ENCODE peak calls at places on chromosomes 7 and 10, in ten cellular contexts. One of them, this sample, is unnamed.

GRCh38 chr7:108348913-108349312 is 107.3 kb downstream of the NRCAM start:
- DNase-seq in glutamatergic neuron: no peak
- DNase-seq in GM10248: no peak
- DNase-seq in Right ventricle myocardium superior: no peak
- DNase-seq in ACHN: no peak
- DNase-seq in T-cell: no peak
- DNase-seq in neuronal stem cell: no peak
- DNase-seq in fibroblast of the conjunctiva: peak
- DNase-seq in activated T-cell treated with anti-CD3 and anti-CD28 coated beads, Interleukin-2, amount 50 U/mL, for 48 hours: no peak
- DNase-seq in AG09319: no peak
- DNase-seq in this sample: no peak

GRCh38 chr10:118925404-118925803 is 104.1 kb upstream of the NANOS1 start:
- DNase-seq in glutamatergic neuron: no peak
- DNase-seq in GM10248: no peak
- DNase-seq in Right ventricle myocardium superior: no peak
- DNase-seq in ACHN: no peak
- DNase-seq in T-cell: no peak
- DNase-seq in neuronal stem cell: no peak
- DNase-seq in fibroblast of the conjunctiva: no peak
- DNase-seq in activated T-cell treated with anti-CD3 and anti-CD28 coated beads, Interleukin-2, amount 50 U/mL, for 48 hours: no peak
- DNase-seq in AG09319: no peak
- DNase-seq in this sample: no peak

GRCh38 chr7:5086256-5086655 is 40.6 kb downstream of the RBAK start:
- DNase-seq in glutamatergic neuron: no peak
- DNase-seq in GM10248: no peak
- DNase-seq in Right ventricle myocardium superior: no peak
- DNase-seq in ACHN: no peak
- DNase-seq in T-cell: no peak
- DNase-seq in neuronal stem cell: no peak
- DNase-seq in fibroblast of the conjunctiva: no peak
- DNase-seq in activated T-cell treated with anti-CD3 and anti-CD28 coated beads, Interleukin-2, amount 50 U/mL, for 48 hours: no peak
- DNase-seq in AG09319: no peak
- DNase-seq in this sample: no peak

GRCh38 chr7:6460303-6460702 is 12.5 kb upstream of the DAGLB start:
- DNase-seq in glutamatergic neuron: no peak
- DNase-seq in GM10248: no peak
- DNase-seq in Right ventricle myocardium superior: no peak
- DNase-seq in ACHN: no peak
- DNase-seq in T-cell: no peak
- DNase-seq in neuronal stem cell: no peak
- DNase-seq in fibroblast of the conjunctiva: no peak
- DNase-seq in activated T-cell treated with anti-CD3 and anti-CD28 coated beads, Interleukin-2, amount 50 U/mL, for 48 hours: no peak
- DNase-seq in AG09319: no peak
- DNase-seq in this sample: no peak

GRCh38 chr10:16929067-16929466 is 111.8 kb upstream of the RSU1 start:
- DNase-seq in glutamatergic neuron: no peak
- DNase-seq in GM10248: no peak
- DNase-seq in Right ventricle myocardium superior: no peak
- DNase-seq in ACHN: no peak
- DNase-seq in T-cell: no peak
- DNase-seq in neuronal stem cell: no peak
- DNase-seq in fibroblast of the conjunctiva: no peak
- DNase-seq in activated T-cell treated with anti-CD3 and anti-CD28 coated beads, Interleukin-2, amount 50 U/mL, for 48 hours: no peak
- DNase-seq in AG09319: no peak
- DNase-seq in this sample: no peak

GRCh38 chr7:48426966-48427555 is 255.8 kb downstream of the ABCA13 start:
- DNase-seq in glutamatergic neuron: no peak
- DNase-seq in GM10248: no peak
- DNase-seq in Right ventricle myocardium superior: no peak
- DNase-seq in ACHN: peak
- DNase-seq in T-cell: no peak
- DNase-seq in neuronal stem cell: no peak
- DNase-seq in fibroblast of the conjunctiva: no peak
- DNase-seq in activated T-cell treated with anti-CD3 and anti-CD28 coated beads, Interleukin-2, amount 50 U/mL, for 48 hours: no peak
- DNase-seq in AG09319: no peak
- DNase-seq in this sample: no peak

GRCh38 chr10:87534173-87534858 is 29.6 kb downstream of the MINPP1 start:
- DNase-seq in glutamatergic neuron: no peak
- DNase-seq in GM10248: peak
- DNase-seq in Right ventricle myocardium superior: no peak
- DNase-seq in ACHN: no peak
- DNase-seq in T-cell: no peak
- DNase-seq in neuronal stem cell: no peak
- DNase-seq in fibroblast of the conjunctiva: no peak
- DNase-seq in activated T-cell treated with anti-CD3 and anti-CD28 coated beads, Interleukin-2, amount 50 U/mL, for 48 hours: no peak
- DNase-seq in AG09319: no peak
- DNase-seq in this sample: no peak

GRCh38 chr7:22779697-22780096 is 43.0 kb downstream of the TOMM7 start:
- DNase-seq in glutamatergic neuron: no peak
- DNase-seq in GM10248: no peak
- DNase-seq in Right ventricle myocardium superior: no peak
- DNase-seq in ACHN: no peak
- DNase-seq in T-cell: no peak
- DNase-seq in neuronal stem cell: no peak
- DNase-seq in fibroblast of the conjunctiva: no peak
- DNase-seq in activated T-cell treated with anti-CD3 and anti-CD28 coated beads, Interleukin-2, amount 50 U/mL, for 48 hours: no peak
- DNase-seq in AG09319: no peak
- DNase-seq in this sample: no peak

GRCh38 chr7:129925416-129926002 is 27.3 kb downstream of the UBE2H start:
- DNase-seq in glutamatergic neuron: no peak
- DNase-seq in GM10248: no peak
- DNase-seq in Right ventricle myocardium superior: no peak
- DNase-seq in ACHN: no peak
- DNase-seq in T-cell: no peak
- DNase-seq in neuronal stem cell: no peak
- DNase-seq in fibroblast of the conjunctiva: peak
- DNase-seq in activated T-cell treated with anti-CD3 and anti-CD28 coated beads, Interleukin-2, amount 50 U/mL, for 48 hours: no peak
- DNase-seq in AG09319: no peak
- DNase-seq in this sample: no peak

GRCh38 chr7:91543646-91544045 is 279.4 kb downstream of the FZD1 start:
- DNase-seq in glutamatergic neuron: no peak
- DNase-seq in GM10248: no peak
- DNase-seq in Right ventricle myocardium superior: no peak
- DNase-seq in ACHN: no peak
- DNase-seq in T-cell: no peak
- DNase-seq in neuronal stem cell: no peak
- DNase-seq in fibroblast of the conjunctiva: no peak
- DNase-seq in activated T-cell treated with anti-CD3 and anti-CD28 coated beads, Interleukin-2, amount 50 U/mL, for 48 hours: no peak
- DNase-seq in AG09319: no peak
- DNase-seq in this sample: no peak

GRCh38 chr7:7732566-7733290 is 14.3 kb upstream of the RPA3 start:
- DNase-seq in glutamatergic neuron: no peak
- DNase-seq in GM10248: no peak
- DNase-seq in Right ventricle myocardium superior: no peak
- DNase-seq in ACHN: no peak
- DNase-seq in T-cell: no peak
- DNase-seq in neuronal stem cell: peak
- DNase-seq in fibroblast of the conjunctiva: peak
- DNase-seq in activated T-cell treated with anti-CD3 and anti-CD28 coated beads, Interleukin-2, amount 50 U/mL, for 48 hours: no peak
- DNase-seq in AG09319: peak
- DNase-seq in this sample: peak

GRCh38 chr10:101780818-101781654 is 2.2 kb downstream of the NPM3 start:
- DNase-seq in glutamatergic neuron: peak
- DNase-seq in GM10248: peak
- DNase-seq in Right ventricle myocardium superior: peak
- DNase-seq in ACHN: peak
- DNase-seq in T-cell: peak
- DNase-seq in neuronal stem cell: peak
- DNase-seq in fibroblast of the conjunctiva: peak
- DNase-seq in activated T-cell treated with anti-CD3 and anti-CD28 coated beads, Interleukin-2, amount 50 U/mL, for 48 hours: peak
- DNase-seq in AG09319: peak
- DNase-seq in this sample: peak

GRCh38 chr10:78304091-78305045 is 270.7 kb downstream of the RPS24 start:
- DNase-seq in glutamatergic neuron: no peak
- DNase-seq in GM10248: no peak
- DNase-seq in Right ventricle myocardium superior: no peak
- DNase-seq in ACHN: no peak
- DNase-seq in T-cell: no peak
- DNase-seq in neuronal stem cell: no peak
- DNase-seq in fibroblast of the conjunctiva: no peak
- DNase-seq in activated T-cell treated with anti-CD3 and anti-CD28 coated beads, Interleukin-2, amount 50 U/mL, for 48 hours: no peak
- DNase-seq in AG09319: no peak
- DNase-seq in this sample: no peak

GRCh38 chr7:129530881-129531391 is 28.6 kb downstream of the SMKR1 start:
- DNase-seq in glutamatergic neuron: no peak
- DNase-seq in GM10248: no peak
- DNase-seq in Right ventricle myocardium superior: no peak
- DNase-seq in ACHN: peak
- DNase-seq in T-cell: no peak
- DNase-seq in neuronal stem cell: no peak
- DNase-seq in fibroblast of the conjunctiva: no peak
- DNase-seq in activated T-cell treated with anti-CD3 and anti-CD28 coated beads, Interleukin-2, amount 50 U/mL, for 48 hours: peak
- DNase-seq in AG09319: no peak
- DNase-seq in this sample: no peak

GRCh38 chr10:101485681-101486554 is 102.1 kb downstream of the POLL start:
- DNase-seq in glutamatergic neuron: peak
- DNase-seq in GM10248: no peak
- DNase-seq in Right ventricle myocardium superior: no peak
- DNase-seq in ACHN: no peak
- DNase-seq in T-cell: no peak
- DNase-seq in neuronal stem cell: peak
- DNase-seq in fibroblast of the conjunctiva: no peak
- DNase-seq in activated T-cell treated with anti-CD3 and anti-CD28 coated beads, Interleukin-2, amount 50 U/mL, for 48 hours: no peak
- DNase-seq in AG09319: no peak
- DNase-seq in this sample: peak

GRCh38 chr10:133378251-133379096 is 588 bp upstream of the PAOX start:
- DNase-seq in glutamatergic neuron: peak
- DNase-seq in GM10248: peak
- DNase-seq in Right ventricle myocardium superior: peak
- DNase-seq in ACHN: peak
- DNase-seq in T-cell: peak
- DNase-seq in neuronal stem cell: peak
- DNase-seq in fibroblast of the conjunctiva: no peak
- DNase-seq in activated T-cell treated with anti-CD3 and anti-CD28 coated beads, Interleukin-2, amount 50 U/mL, for 48 hours: peak
- DNase-seq in AG09319: no peak
- DNase-seq in this sample: peak

GRCh38 chr10:129966831-129967578 is 2.9 kb upstream of the EBF3 start:
- DNase-seq in glutamatergic neuron: peak
- DNase-seq in GM10248: no peak
- DNase-seq in Right ventricle myocardium superior: no peak
- DNase-seq in ACHN: no peak
- DNase-seq in T-cell: no peak
- DNase-seq in neuronal stem cell: peak
- DNase-seq in fibroblast of the conjunctiva: no peak
- DNase-seq in activated T-cell treated with anti-CD3 and anti-CD28 coated beads, Interleukin-2, amount 50 U/mL, for 48 hours: no peak
- DNase-seq in AG09319: no peak
- DNase-seq in this sample: no peak

GRCh38 chr10:70928140-70928539 is 39.8 kb upstream of the PCBD1 start:
- DNase-seq in glutamatergic neuron: no peak
- DNase-seq in GM10248: no peak
- DNase-seq in Right ventricle myocardium superior: no peak
- DNase-seq in ACHN: no peak
- DNase-seq in T-cell: no peak
- DNase-seq in neuronal stem cell: no peak
- DNase-seq in fibroblast of the conjunctiva: no peak
- DNase-seq in activated T-cell treated with anti-CD3 and anti-CD28 coated beads, Interleukin-2, amount 50 U/mL, for 48 hours: no peak
- DNase-seq in AG09319: no peak
- DNase-seq in this sample: no peak

GRCh38 chr7:105015631-105015965 is 1.6 kb downstream of the KMT2E start:
- DNase-seq in glutamatergic neuron: peak
- DNase-seq in GM10248: no peak
- DNase-seq in Right ventricle myocardium superior: peak
- DNase-seq in ACHN: peak
- DNase-seq in T-cell: peak
- DNase-seq in neuronal stem cell: no peak
- DNase-seq in fibroblast of the conjunctiva: no peak
- DNase-seq in activated T-cell treated with anti-CD3 and anti-CD28 coated beads, Interleukin-2, amount 50 U/mL, for 48 hours: no peak
- DNase-seq in AG09319: no peak
- DNase-seq in this sample: peak

GRCh38 chr10:37495415-37495814 is 362.0 kb downstream of the ZNF248 start:
- DNase-seq in glutamatergic neuron: no peak
- DNase-seq in GM10248: no peak
- DNase-seq in Right ventricle myocardium superior: no peak
- DNase-seq in ACHN: peak
- DNase-seq in T-cell: no peak
- DNase-seq in neuronal stem cell: no peak
- DNase-seq in fibroblast of the conjunctiva: no peak
- DNase-seq in activated T-cell treated with anti-CD3 and anti-CD28 coated beads, Interleukin-2, amount 50 U/mL, for 48 hours: no peak
- DNase-seq in AG09319: no peak
- DNase-seq in this sample: no peak

GRCh38 chr7:142130282-142130681 is 18.8 kb downstream of the MGAM2 start:
- DNase-seq in glutamatergic neuron: no peak
- DNase-seq in GM10248: no peak
- DNase-seq in Right ventricle myocardium superior: no peak
- DNase-seq in ACHN: peak
- DNase-seq in T-cell: no peak
- DNase-seq in neuronal stem cell: no peak
- DNase-seq in fibroblast of the conjunctiva: no peak
- DNase-seq in activated T-cell treated with anti-CD3 and anti-CD28 coated beads, Interleukin-2, amount 50 U/mL, for 48 hours: no peak
- DNase-seq in AG09319: no peak
- DNase-seq in this sample: no peak

GRCh38 chr7:64872809-64873500 is 30.1 kb upstream of the ZNF273 start:
- DNase-seq in glutamatergic neuron: no peak
- DNase-seq in GM10248: no peak
- DNase-seq in Right ventricle myocardium superior: no peak
- DNase-seq in ACHN: no peak
- DNase-seq in T-cell: no peak
- DNase-seq in neuronal stem cell: no peak
- DNase-seq in fibroblast of the conjunctiva: no peak
- DNase-seq in activated T-cell treated with anti-CD3 and anti-CD28 coated beads, Interleukin-2, amount 50 U/mL, for 48 hours: no peak
- DNase-seq in AG09319: no peak
- DNase-seq in this sample: no peak

GRCh38 chr10:6537704-6538103 is 42.4 kb downstream of the PRKCQ start:
- DNase-seq in glutamatergic neuron: no peak
- DNase-seq in GM10248: no peak
- DNase-seq in Right ventricle myocardium superior: peak
- DNase-seq in ACHN: no peak
- DNase-seq in T-cell: no peak
- DNase-seq in neuronal stem cell: no peak
- DNase-seq in fibroblast of the conjunctiva: no peak
- DNase-seq in activated T-cell treated with anti-CD3 and anti-CD28 coated beads, Interleukin-2, amount 50 U/mL, for 48 hours: no peak
- DNase-seq in AG09319: no peak
- DNase-seq in this sample: no peak

GRCh38 chr7:90587766-90588165 is 8.4 kb upstream of the CDK14 start:
- DNase-seq in glutamatergic neuron: no peak
- DNase-seq in GM10248: no peak
- DNase-seq in Right ventricle myocardium superior: no peak
- DNase-seq in ACHN: no peak
- DNase-seq in T-cell: no peak
- DNase-seq in neuronal stem cell: no peak
- DNase-seq in fibroblast of the conjunctiva: no peak
- DNase-seq in activated T-cell treated with anti-CD3 and anti-CD28 coated beads, Interleukin-2, amount 50 U/mL, for 48 hours: no peak
- DNase-seq in AG09319: no peak
- DNase-seq in this sample: no peak

GRCh38 chr7:70607281-70607680 is 524.7 kb upstream of the GALNT17 start:
- DNase-seq in glutamatergic neuron: no peak
- DNase-seq in GM10248: no peak
- DNase-seq in Right ventricle myocardium superior: no peak
- DNase-seq in ACHN: no peak
- DNase-seq in T-cell: no peak
- DNase-seq in neuronal stem cell: no peak
- DNase-seq in fibroblast of the conjunctiva: no peak
- DNase-seq in activated T-cell treated with anti-CD3 and anti-CD28 coated beads, Interleukin-2, amount 50 U/mL, for 48 hours: no peak
- DNase-seq in AG09319: no peak
- DNase-seq in this sample: no peak

GRCh38 chr7:158375034-158375433 is 212.6 kb downstream of the PTPRN2 start:
- DNase-seq in glutamatergic neuron: no peak
- DNase-seq in GM10248: no peak
- DNase-seq in Right ventricle myocardium superior: no peak
- DNase-seq in ACHN: no peak
- DNase-seq in T-cell: no peak
- DNase-seq in neuronal stem cell: no peak
- DNase-seq in fibroblast of the conjunctiva: no peak
- DNase-seq in activated T-cell treated with anti-CD3 and anti-CD28 coated beads, Interleukin-2, amount 50 U/mL, for 48 hours: no peak
- DNase-seq in AG09319: no peak
- DNase-seq in this sample: no peak

GRCh38 chr10:76779821-76780281 is 857.8 kb downstream of the KCNMA1 start:
- DNase-seq in glutamatergic neuron: no peak
- DNase-seq in GM10248: no peak
- DNase-seq in Right ventricle myocardium superior: no peak
- DNase-seq in ACHN: no peak
- DNase-seq in T-cell: no peak
- DNase-seq in neuronal stem cell: no peak
- DNase-seq in fibroblast of the conjunctiva: no peak
- DNase-seq in activated T-cell treated with anti-CD3 and anti-CD28 coated beads, Interleukin-2, amount 50 U/mL, for 48 hours: no peak
- DNase-seq in AG09319: no peak
- DNase-seq in this sample: no peak

This sample was measured in cerebellar cortex.